ENCODE peak calls at places on chromosome 5, in five cellular contexts. X is nucleus accumbens; V is NCI-H510A treated with DMSO at 0.1 percent for 48 hours; B is stimulated activated CD4-positive, alpha-beta T cell treated with anti-CD3 and anti-CD28 coated beads, Interleukin-2, amount 100 ng/mL, for 24 hours; Y is CD8-positive, alpha-beta memory T cell. D is an unnamed sample.

GRCh38 chr5:61919920-61920319 is 386.1 kb upstream of the KIF2A start:
- DNase-seq in X (no peak), V (peak; percentile 9), B (no peak), Y (no peak), D (no peak)

GRCh38 chr5:82277613-82277986 is 554 bp downstream of the RPS23 start:
- DNase-seq in X (no peak), V (no peak), B (peak; percentile 32), Y (no peak), D (no peak)

GRCh38 chr5:57231607-57232006 is 57.7 kb downstream of the GPBP1 start:
- DNase-seq in X (no peak), V (no peak), B (no peak), Y (no peak), D (no peak)

GRCh38 chr5:1437452-1437851 is 7.8 kb downstream of the SLC6A3 start:
- DNase-seq in X (no peak), V (peak; percentile 35), B (no peak), Y (no peak), D (no peak)

GRCh38 chr5:50716134-50716533 is 49.7 kb downstream of the PARP8 start:
- DNase-seq in X (no peak), V (no peak), B (no peak), Y (no peak), D (no peak)

GRCh38 chr5:135883026-135883425 is 12.6 kb downstream of the IL9 start:
- DNase-seq in X (no peak), V (no peak), B (no peak), Y (no peak), D (no peak)

GRCh38 chr5:74403771-74404170 is 236.8 kb downstream of the ENC1 start:
- DNase-seq in X (no peak), V (no peak), B (no peak), Y (no peak), D (no peak)

GRCh38 chr5:140058212-140058932 is 15.3 kb upstream of the NRG2 start:
- DNase-seq in X (no peak), V (no peak), B (no peak), Y (no peak), D (no peak)